ENCODE peak calls at places on chromosomes 4 and X, in ten cellular contexts. L is cortex of kidney, U is neural crest cell, O is colonic mucosa, Z is GM13977, R is cardiac muscle cell, V is IMR-90, F is tibial artery, N is T-helper 2 cell, J is NCI-H1436. Y is an unnamed sample.

GRCh38 chrX:15913161-15913560 is 58.5 kb upstream of the AP1S2 start:
- DNase-seq in F (no peak), R (no peak), U (no peak), V (no peak), O (no peak), L (no peak), Z (no peak), J (no peak), N (no peak), Y (no peak)

GRCh38 chrX:110222497-110223257 is 95.2 kb downstream of the AMMECR1 start:
- DNase-seq in R (no peak), Z (no peak), F (no peak), O (no peak), N (no peak), V (no peak), U (no peak), J (no peak), L (no peak), Y (no peak)

GRCh38 chrX:70476166-70476933 is 31.7 kb downstream of the DLG3 start:
- DNase-seq in O (no peak), Z (no peak), V (no peak), U (no peak), R (no peak), N (no peak), J (peak; percentile 19), F (no peak), L (no peak), Y (no peak)

GRCh38 chr4:2245787-2246275 is 3.9 kb upstream of the HAUS3 start:
- DNase-seq in V (no peak), U (peak; percentile 1), O (no peak), L (no peak), F (no peak), R (no peak), J (no peak), Z (peak; percentile 9), N (no peak), Y (no peak)

GRCh38 chr4:149997881-149998421 is 80.3 kb upstream of the DCLK2 start:
- DNase-seq in R (no peak), N (no peak), U (no peak), O (peak; percentile 63), J (no peak), F (no peak), Z (peak; percentile 4), V (peak; percentile 60), L (no peak), Y (peak; percentile 78)

GRCh38 chr4:55729306-55730142 is 90.1 kb upstream of the EXOC1L start:
- DNase-seq in L (no peak), F (no peak), J (no peak), O (peak; percentile 33), N (no peak), Z (no peak), R (peak; percentile 16), V (no peak), U (no peak), Y (peak; percentile 23)

GRCh38 chrX:101136235-101136634 is 38.2 kb downstream of the CENPI start:
- DNase-seq in J (no peak), N (no peak), Z (no peak), O (no peak), F (no peak), V (peak; percentile 32), U (no peak), L (no peak), R (no peak), Y (no peak)

GRCh38 chr4:88743696-88744095 is 46.1 kb upstream of the NAP1L5 start:
- DNase-seq in V (peak; percentile 94), F (no peak), J (no peak), U (no peak), N (no peak), Z (no peak), R (peak; percentile 32), O (no peak), L (no peak), Y (no peak)

GRCh38 chrX:18985186-18985435 is 1.2 kb upstream of the PHKA2 start:
- DNase-seq in L (no peak), O (no peak), V (no peak), R (no peak), U (no peak), J (no peak), F (no peak), Z (no peak), N (no peak), Y (no peak)

GRCh38 chrX:124194209-124194608 is 138.3 kb upstream of the TEX13D start:
- DNase-seq in F (no peak), N (no peak), J (no peak), V (no peak), L (no peak), O (no peak), R (peak; percentile 2), U (no peak), Z (no peak), Y (no peak)

GRCh38 chrX:45859407-45859806 is 658.7 kb upstream of the DIPK2B start:
- DNase-seq in F (no peak), R (no peak), L (no peak), N (no peak), J (no peak), Z (no peak), V (no peak), U (no peak), O (no peak), Y (no peak)

GRCh38 chr4:8818063-8818881 is 53.4 kb downstream of the HMX1 start:
- DNase-seq in O (peak; percentile 15), N (no peak), U (no peak), L (no peak), F (peak; percentile 11), Z (no peak), R (no peak), J (no peak), V (no peak), Y (no peak)

GRCh38 chrX:55142206-55142918 is 53.5 kb downstream of the PAGE2 start:
- DNase-seq in R (no peak), V (no peak), J (no peak), Z (no peak), O (peak; percentile 38), L (no peak), F (no peak), U (no peak), N (no peak), Y (no peak)

GRCh38 chrX:11397680-11398079 is 104.5 kb downstream of the AMELX start:
- DNase-seq in J (no peak), O (no peak), Z (no peak), U (no peak), F (no peak), R (no peak), N (no peak), L (no peak), V (no peak), Y (no peak)

GRCh38 chrX:44937606-44938005 is 64.6 kb downstream of the KDM6A start:
- DNase-seq in J (no peak), R (no peak), N (no peak), U (no peak), O (no peak), Z (no peak), F (no peak), L (no peak), V (no peak), Y (no peak)

GRCh38 chrX:102129473-102129872 is 4.0 kb downstream of the TCEAL2 start:
- DNase-seq in R (peak; percentile 6), F (no peak), J (peak; percentile 1), Z (peak; percentile 32), N (no peak), O (no peak), L (no peak), U (no peak), V (peak; percentile 4), Y (no peak)

GRCh38 chrX:119072771-119073170 is at the start of gene CT47C1:
- DNase-seq in V (no peak), F (no peak), U (no peak), Z (no peak), O (no peak), J (no peak), L (no peak), R (no peak), N (no peak), Y (no peak)

GRCh38 chrX:24619647-24620046 is 27.5 kb downstream of the PCYT1B start:
- DNase-seq in Z (no peak), U (no peak), N (no peak), F (no peak), V (peak; percentile 38), R (peak; percentile 67), O (no peak), L (no peak), J (peak; percentile 37), Y (peak; percentile 84)

GRCh38 chrX:132364313-132364712 is 124.5 kb downstream of the MBNL3 start:
- DNase-seq in F (no peak), N (no peak), O (no peak), J (no peak), V (no peak), Z (no peak), L (no peak), R (no peak), U (no peak), Y (no peak)

GRCh38 chr4:106195435-106195950 is 120.5 kb downstream of the TBCK start:
- DNase-seq in J (no peak), V (no peak), U (no peak), O (no peak), L (no peak), F (no peak), R (no peak), Z (no peak), N (no peak), Y (no peak)

GRCh38 chr4:137664416-137664815 is 132.1 kb upstream of the PCDH18 start:
- DNase-seq in Z (no peak), J (no peak), F (no peak), N (no peak), O (no peak), R (peak; percentile 33), L (no peak), U (no peak), V (peak; percentile 51), Y (no peak)

GRCh38 chr4:87677731-87678130 is 27.7 kb downstream of the DMP1 start:
- DNase-seq in N (no peak), R (no peak), U (no peak), V (no peak), Z (no peak), O (no peak), L (no peak), J (no peak), F (no peak), Y (no peak)

GRCh38 chr4:144340931-144341330 is 200.4 kb upstream of the GYPA start:
- DNase-seq in N (no peak), U (no peak), L (no peak), R (no peak), V (no peak), Z (peak; percentile 8), J (no peak), O (no peak), F (no peak), Y (no peak)

GRCh38 chrX:152733261-152733975 is at the start of the genes CSAG1 and MAGEA12:
- DNase-seq in V (no peak), R (no peak), L (no peak), O (no peak), N (no peak), F (no peak), U (no peak), Z (no peak), J (peak; percentile 91), Y (peak; percentile 6)

GRCh38 chrX:77979870-77980269 is 10.4 kb upstream of the PGAM4 start:
- DNase-seq in O (no peak), L (no peak), V (no peak), F (no peak), R (no peak), Z (no peak), J (no peak), U (no peak), N (no peak), Y (no peak)

GRCh38 chr4:28402751-28403150 is 1542.1 kb downstream of the STIM2 start:
- DNase-seq in U (no peak), F (no peak), L (no peak), J (no peak), O (no peak), R (no peak), Z (no peak), V (no peak), N (no peak), Y (peak; percentile 87)

GRCh38 chrX:111270339-111270738 is at the start of gene CAPN6:
- DNase-seq in R (peak; percentile 2), J (no peak), F (no peak), L (no peak), N (no peak), V (peak; percentile 5), Z (no peak), O (peak; percentile 22), U (no peak), Y (peak; percentile 38)

GRCh38 chrX:71251456-71251973 is 2.4 kb downstream of the ZMYM3 start:
- DNase-seq in L (no peak), Z (no peak), N (no peak), U (no peak), J (no peak), O (no peak), F (no peak), V (no peak), R (no peak), Y (no peak)

Y was measured in H4.